ENCODE peak calls at places on chromosome 14, in five cellular contexts. X is K562, F is GM12878, Y is H1, U is HepG2. P is an unnamed sample.
A peak's percentile ranks its signal among the peaks of the same experiment; 100 is the strongest.

GRCh38 chr14:34931206-34931605 is 51.6 kb upstream of the SRP54 start:
- DNase-seq in X (no peak), F (peak; percentile 9), Y (no peak), U (no peak), P (peak; percentile 8)

GRCh38 chr14:77184396-77185092 is 2.9 kb downstream of the TMEM63C start:
- DNase-seq in X (no peak), F (no peak), Y (no peak), U (no peak), P (no peak)

GRCh38 chr14:96077983-96078686 is 39.0 kb downstream of the C14orf132 start:
- DNase-seq in X (no peak), F (peak; percentile 31), Y (no peak), U (no peak), P (no peak)

GRCh38 chr14:29724991-29725390 is 202.7 kb downstream of the PRKD1 start:
- DNase-seq in X (no peak), F (no peak), Y (no peak), U (no peak), P (peak; percentile 74)

GRCh38 chr14:29465095-29465494 is 462.6 kb downstream of the PRKD1 start:
- DNase-seq in X (no peak), F (no peak), Y (no peak), U (no peak), P (no peak)

GRCh38 chr14:50658203-50658602 is 9.9 kb downstream of the SAV1 start:
- DNase-seq in X (no peak), F (no peak), Y (no peak), U (no peak), P (peak; percentile 83)

GRCh38 chr14:83529531-83529930 is 1995.9 kb upstream of the SEL1L start:
- DNase-seq in X (no peak), F (no peak), Y (no peak), U (no peak), P (no peak)

GRCh38 chr14:21802441-21802840 is 128.8 kb upstream of the OR4E1 start:
- DNase-seq in X (no peak), F (no peak), Y (no peak), U (no peak), P (no peak)

GRCh38 chr14:22854963-22855724 is 16.4 kb upstream of the LRP10 start:
- DNase-seq in X (no peak), F (no peak), Y (no peak), U (peak; percentile 86), P (peak; percentile 30)

GRCh38 chr14:41201721-41202120 is 405.0 kb upstream of the LRFN5 start:
- DNase-seq in X (no peak), F (no peak), Y (no peak), U (no peak), P (no peak)

GRCh38 chr14:99234366-99234765 is 37.6 kb downstream of the BCL11B start:
- DNase-seq in X (no peak), F (no peak), Y (no peak), U (no peak), P (no peak)

GRCh38 chr14:22671622-22672021 is 27.5 kb upstream of the OR6J1 start:
- DNase-seq in X (peak; percentile 31), F (no peak), Y (no peak), U (no peak), P (no peak)

GRCh38 chr14:31568151-31568550 is 6.9 kb downstream of the NUBPL start:
- DNase-seq in X (no peak), F (no peak), Y (no peak), U (no peak), P (no peak)

GRCh38 chr14:96065661-96066459 is 26.7 kb downstream of the C14orf132 start:
- DNase-seq in X (no peak), F (no peak), Y (no peak), U (no peak), P (peak; percentile 26)

GRCh38 chr14:34098045-34098984 is 147.4 kb upstream of the EGLN3 start:
- DNase-seq in X (peak; percentile 52), F (peak; percentile 36), Y (no peak), U (peak; percentile 68), P (peak; percentile 54)

GRCh38 chr14:99995700-99996356 is 69.4 kb upstream of the EVL start:
- DNase-seq in X (peak; percentile 47), F (peak; percentile 89), Y (peak; percentile 29), U (peak; percentile 55), P (peak; percentile 93)

GRCh38 chr14:99780690-99781089 is 12.5 kb upstream of the EML1 start:
- DNase-seq in X (no peak), F (no peak), Y (no peak), U (peak; percentile 48), P (no peak)

GRCh38 chr14:36663404-36664321 is 2.0 kb downstream of the PAX9 start:
- DNase-seq in X (no peak), F (no peak), Y (no peak), U (no peak), P (peak; percentile 79)

GRCh38 chr14:55739967-55740707 is 160.1 kb downstream of the KTN1 start:
- DNase-seq in X (no peak), F (no peak), Y (no peak), U (no peak), P (no peak)

GRCh38 chr14:67999290-67999689 is 179.7 kb downstream of the RAD51B start:
- DNase-seq in X (no peak), F (no peak), Y (no peak), U (no peak), P (no peak)

GRCh38 chr14:77459072-77459723 is 1.3 kb downstream of the AHSA1 start:
- DNase-seq in X (peak; percentile 30), F (peak; percentile 24), Y (no peak), U (peak; percentile 75), P (peak; percentile 91)

GRCh38 chr14:96889091-96889490 is 91.9 kb downstream of the VRK1 start:
- DNase-seq in X (no peak), F (no peak), Y (no peak), U (no peak), P (no peak)

GRCh38 chr14:62662811-62663477 is 382.3 kb downstream of the KCNH5 start:
- DNase-seq in X (no peak), F (no peak), Y (no peak), U (peak; percentile 2), P (peak; percentile 77)

GRCh38 chr14:103854822-103855733 is 7.7 kb upstream of the PPP1R13B start:
- DNase-seq in X (peak; percentile 27), F (no peak), Y (no peak), U (peak; percentile 55), P (peak; percentile 72)

GRCh38 chr14:91317381-91318313 is 73.1 kb upstream of the GPR68 start:
- DNase-seq in X (peak; percentile 18), F (no peak), Y (no peak), U (no peak), P (no peak)

GRCh38 chr14:21882226-21882625 is 208.6 kb upstream of the OR4E1 start:
- DNase-seq in X (no peak), F (no peak), Y (no peak), U (no peak), P (no peak)

GRCh38 chr14:53932966-53933365 is 23.7 kb downstream of the BMP4 start:
- DNase-seq in X (no peak), F (no peak), Y (no peak), U (no peak), P (no peak)

GRCh38 chr14:66443158-66443695 is 42.9 kb upstream of the CCDC196 start:
- DNase-seq in X (no peak), F (no peak), Y (no peak), U (no peak), P (no peak)

GRCh38 chr14:32050839-32051238 is 26.3 kb upstream of the ARHGAP5 start:
- DNase-seq in X (no peak), F (no peak), Y (no peak), U (no peak), P (no peak)

GRCh38 chr14:74475678-74476077 is 17.4 kb downstream of the NPC2 start:
- DNase-seq in X (no peak), F (no peak), Y (no peak), U (no peak), P (no peak)

GRCh38 chr14:51310453-51311074 is 70.5 kb downstream of the TMX1 start:
- DNase-seq in X (no peak), F (no peak), Y (no peak), U (no peak), P (no peak)

DNA sequence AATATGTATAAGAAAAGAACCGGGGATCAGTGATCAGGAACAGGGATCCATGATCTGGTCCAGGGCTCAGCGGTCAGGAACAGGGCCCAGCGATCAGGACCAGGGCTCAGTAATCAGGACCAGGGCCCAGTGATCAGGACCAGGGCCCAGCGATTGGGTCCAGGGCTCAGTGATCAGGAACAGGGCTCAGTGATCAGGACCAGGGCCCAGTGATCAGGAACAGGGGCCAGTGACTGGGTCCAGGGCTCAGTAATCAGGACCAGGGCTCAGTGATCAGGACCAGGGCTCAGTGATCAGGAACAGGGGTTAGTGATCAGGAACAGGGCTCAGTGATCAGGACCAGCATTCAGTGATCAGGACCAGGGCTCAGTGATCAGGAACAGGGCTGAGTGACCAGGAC is 56.3 kb downstream of the TMEM121 start:
- DNase-seq in X (no peak), F (no peak), Y (no peak), U (peak; percentile 9), P (no peak)
- H3K4me1 ChIP-seq in X (no peaks in the 10 kb centered on the region), F (peaks cover 31% of the 10 kb centered on the region), Y (no peaks in the 10 kb centered on the region), U (no peaks in the 10 kb centered on the region), P (no peaks in the 10 kb centered on the region)

GRCh38 chr14:60089201-60089600 is 2.5 kb upstream of the PCNX4 start:
- DNase-seq in X (no peak), F (no peak), Y (no peak), U (no peak), P (no peak)

GRCh38 chr14:60091550-60092511 is at the start of gene PCNX4:
- DNase-seq in X (peak; percentile 81), F (peak; percentile 96), Y (peak; percentile 93), U (peak; percentile 94), P (peak; percentile 98)

GRCh38 chr14:60093088-60093487 is 1.4 kb downstream of the PCNX4 start:
- DNase-seq in X (no peak), F (no peak), Y (no peak), U (no peak), P (no peak)

GRCh38 chr14:60092516-60092915 is 793 bp downstream of the PCNX4 start:
- DNase-seq in X (peak; percentile 8), F (no peak), Y (no peak), U (peak; percentile 39), P (peak; percentile 11)

GRCh38 chr14:60090864-60091519 is 731 bp upstream of the PCNX4 start:
- DNase-seq in X (peak; percentile 56), F (no peak), Y (no peak), U (no peak), P (peak; percentile 32)
- TF ChIP-seq CREB1 in X (no peak), F (no peak), Y (no peak), U (no peak), P (no peak)

GRCh38 chr14:69574266-69574953 is at the start of gene CCDC177:
- DNase-seq in X (peak; percentile 58), F (no peak), Y (no peak), U (peak; percentile 28), P (peak; percentile 89)
- H3K4me3 ChIP-seq in X (no peak within 1 kb of the TSS), F (no peak within 1 kb of the TSS), Y (peak within 1 kb of the TSS; percentile 57), U (peak within 1 kb of the TSS; percentile 45), P (peak within 1 kb of the TSS; percentile 58)

DNA sequence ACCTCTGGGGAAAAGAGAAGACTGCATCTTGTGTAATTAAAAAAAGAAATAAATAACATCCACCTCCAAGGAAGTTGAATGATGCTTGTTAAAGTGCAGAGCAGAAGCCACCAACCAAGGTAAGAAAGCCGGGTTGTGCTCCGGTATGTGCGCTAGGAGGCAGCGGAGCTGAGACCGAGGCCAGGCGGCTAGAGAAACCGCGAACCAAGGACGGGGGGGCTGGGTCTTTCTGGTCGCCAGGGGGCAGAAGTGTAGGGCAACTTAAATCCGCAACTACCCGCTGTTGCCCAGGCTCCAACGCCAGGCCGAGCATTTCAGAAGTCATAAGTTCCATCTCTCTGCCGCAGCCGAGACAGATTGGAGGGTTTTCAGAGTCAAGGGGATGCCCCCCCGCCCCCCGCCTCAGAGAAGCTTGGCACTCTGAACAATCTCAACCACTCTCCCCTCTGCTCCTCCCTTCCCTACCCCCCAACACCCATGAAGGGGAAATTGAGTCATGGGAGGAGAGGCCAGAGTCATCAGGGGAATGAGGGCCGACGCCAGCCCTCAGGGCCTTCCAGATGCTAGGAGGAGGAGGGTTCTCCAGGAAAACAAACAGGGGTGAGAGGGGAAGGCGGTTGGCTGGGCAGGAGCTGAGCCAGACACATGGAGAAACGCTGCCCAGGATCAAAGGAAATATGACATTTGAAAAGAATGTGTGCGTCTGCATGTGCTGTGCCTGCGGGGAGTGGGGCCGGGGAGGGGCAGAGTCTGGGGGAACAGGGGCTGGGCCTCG is 2.2 kb upstream of the NFATC4 start:
- DNase-seq in X (peak; percentile 33), F (peak; percentile 38), Y (peak; percentile 86), U (peak; percentile 93), P (peak; percentile 96)
- H3K4me1 ChIP-seq in X (peaks cover 45% of the 10 kb centered on the region), F (peaks cover 16% of the 10 kb centered on the region), Y (no peaks in the 10 kb centered on the region), U (peaks cover 26% of the 10 kb centered on the region), P (peaks cover 14% of the 10 kb centered on the region)